ENCODE peak calls at places on chromosome 4, in five cellular contexts. X is body of pancreas, P is HCT116, I is stomach, O is lung. S is an unnamed sample.

GRCh38 chr4:111943796-111944203 is 201.5 kb upstream of the FAM241A start:
- DNase-seq in P (peak; percentile 66), X (peak; percentile 51), I (peak; percentile 48), O (peak; percentile 35), S (peak; percentile 60)

GRCh38 chr4:187478292-187479205 is 517.0 kb upstream of the ZFP42 start:
- DNase-seq in X (no peak), P (no peak), I (no peak), O (no peak), S (no peak)

GRCh38 chr4:91837608-91838029 is 466.1 kb upstream of the GRID2 start:
- DNase-seq in I (no peak), O (no peak), X (no peak), P (no peak), S (no peak)

GRCh38 chr4:102825261-102826071 is 1.9 kb downstream of the UBE2D3 start:
- DNase-seq in I (no peak), O (peak; percentile 42), X (peak; percentile 23), P (peak; percentile 53), S (no peak)

GRCh38 chr4:36255575-36255974 is 11.3 kb upstream of the ARAP2 start:
- DNase-seq in I (no peak), X (no peak), P (no peak), O (no peak), S (no peak)

GRCh38 chr4:152189451-152190179 is 346.3 kb downstream of the FBXW7 start:
- DNase-seq in X (no peak), O (no peak), I (no peak), P (no peak), S (no peak)

GRCh38 chr4:93199492-93199891 is 629.1 kb upstream of the ATOH1 start:
- DNase-seq in O (no peak), X (no peak), P (peak; percentile 45), I (no peak), S (no peak)

GRCh38 chr4:105186701-105187158 is 40.1 kb downstream of the TET2 start:
- DNase-seq in I (no peak), X (no peak), P (no peak), O (no peak), S (no peak)

GRCh38 chr4:94665500-94666398 is 92.0 kb upstream of the BMPR1B start:
- DNase-seq in P (no peak), I (no peak), O (no peak), X (no peak), S (no peak)

GRCh38 chr4:35725131-35725530 is 519.2 kb downstream of the ARAP2 start:
- DNase-seq in P (no peak), I (no peak), O (no peak), X (no peak), S (no peak)

GRCh38 chr4:102569200-102569599 is 68.0 kb downstream of the NFKB1 start:
- DNase-seq in X (no peak), I (no peak), O (no peak), P (no peak), S (no peak)

GRCh38 chr4:145168578-145169187 is 11.7 kb downstream of the OTUD4 start:
- DNase-seq in I (no peak), P (no peak), X (no peak), O (no peak), S (no peak)

GRCh38 chr4:165631912-165632311 is 241.1 kb upstream of the TLL1 start:
- DNase-seq in I (no peak), P (no peak), O (no peak), X (no peak), S (no peak)

GRCh38 chr4:26806331-26806730 is 54.3 kb upstream of the STIM2 start:
- DNase-seq in X (no peak), P (no peak), O (no peak), I (no peak), S (no peak)

GRCh38 chr4:20493761-20494353 is 206.4 kb upstream of the PACRGL start:
- DNase-seq in I (no peak), O (no peak), P (no peak), X (no peak), S (no peak)

GRCh38 chr4:85431881-85432280 is 43.1 kb upstream of the ARHGAP24 start:
- DNase-seq in P (no peak), I (no peak), O (no peak), X (no peak), S (no peak)

GRCh38 chr4:26263165-26263564 is 57.6 kb upstream of the RBPJ start:
- DNase-seq in P (peak; percentile 66), X (no peak), O (no peak), I (no peak), S (no peak)

GRCh38 chr4:125420499-125420898 is 105.7 kb downstream of the FAT4 start:
- DNase-seq in O (no peak), X (no peak), P (no peak), I (no peak), S (no peak)

GRCh38 chr4:127776620-127777019 is 5.5 kb upstream of the HSPA4L start:
- DNase-seq in O (no peak), P (no peak), I (no peak), X (no peak), S (no peak)

GRCh38 chr4:156190606-156191005 is 236.9 kb upstream of the CTSO start:
- DNase-seq in I (no peak), P (no peak), X (no peak), O (no peak), S (no peak)

GRCh38 chr4:1945492-1945891 is 63.3 kb downstream of the NELFA start:
- DNase-seq in X (no peak), O (no peak), I (no peak), P (no peak), S (no peak)

GRCh38 chr4:78551420-78552351 is at the start of gene ANXA3:
- DNase-seq in P (no peak), O (peak; percentile 73), I (peak; percentile 74), X (peak; percentile 42), S (no peak)

GRCh38 chr4:66178901-66179300 is 508.6 kb upstream of the EPHA5 start:
- DNase-seq in X (no peak), I (no peak), O (no peak), P (no peak), S (no peak)

GRCh38 chr4:121977251-121978168 is 25.6 kb upstream of the TRPC3 start:
- DNase-seq in I (no peak), P (no peak), X (no peak), O (no peak), S (no peak)

GRCh38 chr4:10998826-10999225 is 314.3 kb upstream of the CLNK start:
- DNase-seq in I (no peak), P (no peak), X (no peak), O (no peak), S (no peak)

GRCh38 chr4:34181311-34181808 is 2063.0 kb downstream of the ARAP2 start:
- DNase-seq in P (peak; percentile 80), I (no peak), X (no peak), O (no peak), S (no peak)

GRCh38 chr4:52957220-52957686 is 95.1 kb downstream of the RASL11B start:
- DNase-seq in P (no peak), I (no peak), O (no peak), X (no peak), S (no peak)

GRCh38 chr4:9889306-9889705 is 107.9 kb downstream of the DRD5 start:
- DNase-seq in X (no peak), I (no peak), O (no peak), P (no peak), S (no peak)

GRCh38 chr4:13476915-13477314 is 7.2 kb downstream of the RAB28 start:
- DNase-seq in P (no peak), X (no peak), I (no peak), O (no peak), S (no peak)

GRCh38 chr4:187422655-187423054 is 572.9 kb upstream of the ZFP42 start:
- DNase-seq in I (no peak), O (no peak), X (no peak), P (no peak), S (no peak)

GRCh38 chr4:55002431-55002830 is 123.0 kb downstream of the KDR start:
- DNase-seq in X (no peak), P (no peak), O (no peak), I (no peak), S (no peak)

GRCh38 chr4:55001538-55001937 is 123.9 kb downstream of the KDR start:
- DNase-seq in X (no peak), P (no peak), O (no peak), I (no peak), S (no peak)

GRCh38 chr4:55004831-55005230 is 120.6 kb downstream of the KDR start:
- DNase-seq in O (no peak), I (no peak), P (no peak), X (no peak), S (no peak)

GRCh38 chr4:54998991-54999390 is 126.4 kb downstream of the KDR start:
- DNase-seq in I (no peak), P (no peak), X (no peak), O (no peak), S (no peak)
- H3K4me3 ChIP-seq in I (no peak overlapping the region), P (no peak overlapping the region), X (no peak overlapping the region), O (no peak overlapping the region), S (no peak overlapping the region)

DNA sequence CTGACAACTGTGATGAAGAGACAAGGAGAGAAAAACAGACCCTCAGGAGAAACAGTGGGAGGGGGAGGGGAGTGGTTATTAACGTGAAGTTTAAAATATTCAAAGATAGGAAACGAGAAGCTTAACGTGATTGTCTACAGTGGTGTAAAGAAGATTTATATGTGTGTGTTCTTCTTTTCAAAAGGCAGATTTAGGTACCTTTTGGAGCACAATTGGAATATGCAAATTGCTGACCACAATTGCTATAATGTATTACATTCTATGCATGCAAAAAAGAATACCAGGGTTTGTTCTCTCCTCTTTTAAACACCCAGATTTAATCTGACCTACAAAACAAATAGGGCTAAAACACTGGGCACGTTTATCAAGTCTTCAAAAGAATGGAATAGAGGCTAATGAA is 240.0 kb downstream of the PALLD start:
- DNase-seq in X (no peak), I (no peak), O (no peak), P (no peak), S (no peak)
- H3K27ac ChIP-seq in X (no peak overlapping the region), I (no peak overlapping the region), O (no peak overlapping the region), P (no peak overlapping the region), S (no peak overlapping the region)

DNA sequence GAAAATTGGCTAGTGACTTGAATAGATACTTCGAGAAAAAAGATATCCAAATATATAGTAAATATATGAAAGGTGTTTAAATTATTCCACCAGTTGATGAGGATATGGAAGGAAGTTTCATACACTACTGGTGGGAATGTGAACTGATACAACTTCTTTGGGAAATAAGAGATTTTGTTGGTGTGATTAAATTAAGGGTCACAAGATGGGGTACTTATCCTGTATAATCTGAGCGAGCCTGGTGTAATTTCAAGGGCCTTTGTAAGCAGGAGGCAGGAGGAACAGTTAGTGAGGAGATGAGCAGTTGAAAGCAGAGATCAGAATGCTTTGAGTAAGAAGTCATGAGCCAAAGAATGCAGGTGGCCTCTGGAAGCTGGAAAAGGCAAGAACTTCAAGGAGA is 192.2 kb downstream of the KCTD8 start:
- DNase-seq in O (no peak), P (no peak), I (no peak), X (no peak), S (no peak)
- TF ChIP-seq CTCF in O (no peak), P (no peak), I (no peak), X (no peak), S (no peak)

GRCh38 chr4:6659897-6660296 is 19.4 kb downstream of the MRFAP1 start:
- DNase-seq in O (no peak), X (no peak), P (no peak), I (no peak), S (no peak)

GRCh38 chr4:6658635-6659075 is 18.2 kb downstream of the MRFAP1 start:
- DNase-seq in O (no peak), X (no peak), I (no peak), P (no peak), S (no peak)

GRCh38 chr4:6660430-6660829 is 19.9 kb downstream of the MRFAP1 start:
- DNase-seq in P (no peak), X (no peak), I (no peak), O (no peak), S (no peak)

GRCh38 chr4:6657242-6658203 is 17.0 kb downstream of the MRFAP1 start:
- DNase-seq in P (no peak), O (no peak), X (no peak), I (no peak), S (no peak)

GRCh38 chr4:6658204-6658585 is 17.7 kb downstream of the MRFAP1 start:
- DNase-seq in I (no peak), P (no peak), O (no peak), X (no peak), S (no peak)
- H3K4me3 ChIP-seq in I (peak overlapping the region; percentile 40), P (no peak overlapping the region), O (no peak overlapping the region), X (no peak overlapping the region), S (no peak overlapping the region)

S was measured in right atrium auricular region.